ENCODE peak calls at places on chromosomes 5 and 9, in ten cellular contexts. Z, L, B, W, O, D, E, G, X and M are unnamed samples.

GRCh38 chr5:87076931-87077330 is 190.8 kb upstream of the RASA1 start:
- DNase-seq in Z (no peak), L (no peak), B (no peak), W (peak), O (peak), D (no peak), E (no peak), G (no peak), X (no peak), M (no peak)

GRCh38 chr9:35533398-35533797 is 43.5 kb downstream of the RUSC2 start:
- DNase-seq in Z (no peak), L (no peak), B (no peak), W (no peak), O (no peak), D (no peak), E (no peak), G (no peak), X (no peak), M (no peak)

GRCh38 chr5:40784027-40784653 is 14.0 kb downstream of the PRKAA1 start:
- DNase-seq in Z (no peak), L (no peak), B (no peak), W (no peak), O (no peak), D (no peak), E (no peak), G (no peak), X (no peak), M (no peak)

GRCh38 chr5:9251379-9251980 is 294.4 kb downstream of the SEMA5A start:
- DNase-seq in Z (no peak), L (no peak), B (no peak), W (peak), O (no peak), D (no peak), E (no peak), G (no peak), X (no peak), M (no peak)

GRCh38 chr9:129888085-129888808 is 53.0 kb downstream of the USP20 start:
- DNase-seq in Z (no peak), L (peak), B (no peak), W (no peak), O (no peak), D (no peak), E (peak), G (no peak), X (peak), M (no peak)

GRCh38 chr5:51386916-51387853 is 3.9 kb downstream of the ISL1 start:
- DNase-seq in Z (peak), L (no peak), B (no peak), W (no peak), O (no peak), D (no peak), E (no peak), G (no peak), X (no peak), M (no peak)

GRCh38 chr5:159415301-159415937 is 85.1 kb upstream of the IL12B start:
- DNase-seq in Z (no peak), L (no peak), B (no peak), W (no peak), O (no peak), D (no peak), E (no peak), G (no peak), X (no peak), M (no peak)

GRCh38 chr5:6085461-6085860 is 292.9 kb downstream of the MED10 start:
- DNase-seq in Z (no peak), L (no peak), B (no peak), W (no peak), O (no peak), D (no peak), E (peak), G (no peak), X (no peak), M (no peak)

GRCh38 chr9:73745598-73745997 is 593.9 kb downstream of the ANXA1 start:
- DNase-seq in Z (no peak), L (no peak), B (no peak), W (no peak), O (no peak), D (no peak), E (no peak), G (no peak), X (no peak), M (no peak)

GRCh38 chr9:73743826-73744225 is 592.2 kb downstream of the ANXA1 start:
- DNase-seq in Z (no peak), L (no peak), B (no peak), W (peak), O (no peak), D (no peak), E (no peak), G (no peak), X (no peak), M (no peak)

GRCh38 chr9:73742412-73742811 is 590.7 kb downstream of the ANXA1 start:
- DNase-seq in Z (no peak), L (no peak), B (no peak), W (no peak), O (no peak), D (no peak), E (no peak), G (no peak), X (no peak), M (no peak)

GRCh38 chr9:73738741-73739530 is 587.3 kb downstream of the ANXA1 start:
- DNase-seq in Z (no peak), L (no peak), B (no peak), W (peak), O (no peak), D (no peak), E (no peak), G (no peak), X (no peak), M (no peak)

DNA sequence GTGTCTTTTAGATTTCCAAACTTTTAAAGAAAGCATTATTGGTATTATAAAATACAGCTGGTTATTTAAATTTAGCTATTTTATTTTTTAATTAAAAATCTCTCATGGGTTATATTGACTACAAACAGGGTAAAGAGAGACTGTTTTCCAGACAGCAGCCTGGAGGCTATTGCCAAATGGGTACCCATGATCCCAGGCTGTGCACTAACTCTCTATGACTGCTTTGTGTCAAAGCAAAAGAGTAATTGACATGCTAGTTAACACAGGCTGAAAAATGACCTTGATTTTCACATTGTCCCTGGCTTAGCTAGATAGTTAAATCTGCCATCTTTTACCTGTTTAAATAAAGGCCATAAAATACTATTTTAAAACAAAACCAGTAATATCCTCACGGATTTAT is 589.7 kb downstream of the ANXA1 start:
- DNase-seq in Z (no peak), L (no peak), B (no peak), W (no peak), O (no peak), D (no peak), E (no peak), G (no peak), X (no peak), M (no peak)
- H3K4me3 ChIP-seq in Z (no peak), L (no peak), B (no peak), W (no peak), O (no peak), D (no peak), E (no peak), G (no peak), X (no peak), M (no peak)

DNA sequence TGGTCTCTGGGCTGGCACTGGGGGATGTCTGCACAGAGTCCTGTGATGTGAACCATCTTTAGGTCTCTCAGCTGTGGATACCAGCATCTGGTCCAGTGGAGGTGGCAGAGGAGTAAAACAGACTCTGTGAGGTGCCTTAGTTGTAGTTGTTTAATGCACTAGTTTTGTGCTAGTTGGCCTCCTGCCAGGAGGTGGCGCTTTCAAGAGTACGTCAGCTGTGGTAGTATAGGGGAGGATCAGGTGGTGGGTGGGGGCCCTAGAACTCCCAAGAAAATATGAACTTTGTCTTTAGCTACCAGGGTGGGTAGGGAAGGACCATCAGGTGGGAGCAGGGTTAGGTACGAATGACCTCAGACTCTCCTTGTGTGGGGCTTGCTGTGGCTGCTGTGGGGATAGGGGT is 197.1 kb downstream of the TMC1 start:
- DNase-seq in Z (no peak), L (no peak), B (no peak), W (no peak), O (no peak), D (peak), E (no peak), G (no peak), X (no peak), M (no peak)
- TF ChIP-seq CTCF in Z (peak), L (no peak), B (no peak), W (no peak), O (no peak), D (no peak), E (no peak), G (no peak), X (no peak), M (no peak)

DNA sequence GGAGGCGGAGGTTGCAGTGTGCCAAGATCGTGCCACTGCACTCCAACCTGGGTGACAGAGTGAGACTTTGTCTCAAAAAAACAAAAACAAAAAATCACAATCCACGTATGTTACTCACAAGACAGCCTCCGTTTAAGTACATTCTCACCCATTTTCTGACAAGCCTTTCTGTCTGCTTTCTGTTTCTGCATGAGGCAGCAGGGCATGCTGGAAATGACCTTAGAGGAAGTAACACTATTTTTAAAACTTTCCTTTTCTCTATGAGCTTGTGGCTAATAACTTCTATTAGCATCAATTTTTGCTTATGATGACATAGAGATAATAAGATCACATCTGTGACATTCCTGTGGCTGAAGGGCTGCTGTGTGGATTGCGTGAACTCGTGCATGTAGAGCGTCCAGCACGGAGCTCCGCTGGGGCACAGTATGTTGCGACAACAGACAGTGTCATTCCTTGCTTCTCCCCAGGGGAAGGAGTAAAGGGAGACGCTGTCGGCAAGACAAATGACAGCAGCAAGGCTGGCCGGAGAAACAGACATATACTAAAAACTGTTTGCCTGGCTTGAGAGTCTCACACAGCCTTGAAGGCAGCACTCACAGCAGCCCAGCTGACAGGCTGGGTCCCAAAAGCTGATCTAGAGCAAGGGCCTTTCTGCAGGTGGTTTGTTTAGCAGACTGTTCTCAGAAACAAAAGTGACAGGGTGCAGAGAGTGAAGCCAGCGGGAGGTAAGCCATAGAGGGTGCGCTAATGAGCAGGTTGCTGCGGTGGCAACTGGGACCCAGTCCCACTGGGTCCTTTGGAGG is 1.6 kb downstream of the BTNL3 start:
- DNase-seq in Z (no peak), L (no peak), B (no peak), W (no peak), O (peak), D (no peak), E (no peak), G (no peak), X (no peak), M (no peak)
- H3K4me3 ChIP-seq in Z (no peak), L (no peak), B (no peak), W (no peak), O (no peak), D (no peak), E (no peak), G (no peak), X (no peak), M (no peak)

GRCh38 chr5:110623875-110624274 is 102.6 kb downstream of the TMEM232 start:
- DNase-seq in Z (no peak), L (no peak), B (no peak), W (peak), O (peak), D (no peak), E (no peak), G (no peak), X (no peak), M (no peak)

GRCh38 chr5:110630350-110630749 is 96.1 kb downstream of the TMEM232 start:
- DNase-seq in Z (no peak), L (no peak), B (no peak), W (no peak), O (no peak), D (no peak), E (no peak), G (no peak), X (no peak), M (no peak)

GRCh38 chr5:110631236-110631635 is 95.2 kb downstream of the TMEM232 start:
- DNase-seq in Z (no peak), L (no peak), B (no peak), W (no peak), O (no peak), D (no peak), E (no peak), G (no peak), X (no peak), M (no peak)

GRCh38 chr5:110625376-110625999 is 101.0 kb downstream of the TMEM232 start:
- DNase-seq in Z (peak), L (no peak), B (peak), W (peak), O (no peak), D (no peak), E (peak), G (no peak), X (no peak), M (peak)
- TF ChIP-seq CTCF in Z (peak), L (peak), B (no peak), W (no peak), O (no peak), D (no peak), E (peak), G (no peak), X (peak), M (no peak)

GRCh38 chr5:150303070-150303595 is 428 bp upstream of the ARSI start:
- DNase-seq in Z (peak), L (no peak), B (no peak), W (peak), O (no peak), D (no peak), E (no peak), G (no peak), X (no peak), M (no peak)
- H3K4me3 ChIP-seq in Z (peak), L (peak), B (peak), W (peak), O (peak), D (no peak), E (no peak), G (no peak), X (peak), M (peak)

GRCh38 chr5:66757219-66757833 is 161.1 kb downstream of the MAST4 start:
- DNase-seq in Z (peak), L (no peak), B (peak), W (peak), O (peak), D (peak), E (no peak), G (no peak), X (no peak), M (no peak)
- TF ChIP-seq CTCF in Z (peak), L (peak), B (peak), W (peak), O (peak), D (peak), E (peak), G (no peak), X (no peak), M (peak)

DNA sequence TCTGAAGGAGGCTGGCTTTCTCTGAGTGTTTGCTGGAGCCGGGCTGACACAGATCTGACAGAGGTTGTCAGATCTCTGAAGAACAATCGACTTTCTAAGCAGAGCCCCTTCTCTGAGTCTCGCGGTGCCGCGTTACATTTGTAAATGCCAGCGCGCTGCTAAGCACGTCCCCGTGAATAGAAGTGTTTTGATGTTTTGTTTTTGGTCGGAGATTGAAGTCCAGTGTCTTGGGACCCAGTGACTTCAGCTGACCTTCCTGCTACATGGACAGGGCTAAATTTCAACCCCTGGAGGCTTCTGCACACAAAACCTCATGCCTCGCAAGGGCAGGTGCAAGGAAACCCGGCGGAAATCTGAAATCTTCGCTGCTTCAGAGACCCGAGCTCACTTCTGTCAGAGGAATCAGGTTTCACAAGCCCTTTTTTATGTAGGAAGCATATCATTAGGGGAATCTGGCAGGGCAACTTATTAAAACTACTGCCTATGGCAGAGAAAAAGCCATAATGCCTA is 27.2 kb downstream of the NEUROG1 start:
- DNase-seq in Z (peak), L (no peak), B (no peak), W (no peak), O (no peak), D (no peak), E (no peak), G (no peak), X (no peak), M (no peak)
- H3K4me3 ChIP-seq in Z (peak), L (no peak), B (no peak), W (no peak), O (no peak), D (no peak), E (no peak), G (no peak), X (no peak), M (no peak)

GRCh38 chr5:112691758-112692157 is 45.9 kb upstream of the APC start:
- DNase-seq in Z (peak), L (no peak), B (peak), W (no peak), O (peak), D (peak), E (peak), G (no peak), X (no peak), M (no peak)
- TF ChIP-seq CTCF in Z (peak), L (peak), B (peak), W (no peak), O (peak), D (peak), E (peak), G (no peak), X (no peak), M (peak)

DNA sequence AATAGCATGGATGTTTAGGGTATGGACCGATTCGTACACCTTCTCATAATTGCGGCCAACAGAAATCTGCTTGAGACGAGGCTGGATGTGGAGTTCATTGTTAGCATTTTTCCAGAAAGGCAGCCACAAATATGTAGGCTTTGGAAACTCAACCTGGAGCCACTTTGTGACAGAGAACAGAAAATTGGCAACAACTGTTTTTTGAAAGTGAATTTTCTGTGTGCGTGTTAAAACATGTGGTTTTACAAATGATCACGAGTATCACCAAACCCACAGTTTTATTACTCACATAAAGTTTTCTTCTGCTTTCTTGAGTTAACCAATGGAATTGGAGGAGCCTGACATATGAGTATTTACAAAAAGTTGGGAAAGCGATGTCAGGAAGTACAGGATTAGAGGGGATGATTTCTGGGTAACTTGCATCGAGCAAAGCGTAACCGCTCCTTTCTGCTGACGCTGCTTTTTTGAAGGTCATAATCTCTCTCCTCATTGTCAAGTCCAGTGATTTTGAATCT is 138.5 kb upstream of the TAF11L2 start:
- DNase-seq in Z (no peak), L (no peak), B (no peak), W (peak), O (no peak), D (no peak), E (no peak), G (no peak), X (peak), M (no peak)
- H3K4me3 ChIP-seq in Z (no peak), L (no peak), B (no peak), W (no peak), O (no peak), D (no peak), E (no peak), G (no peak), X (no peak), M (no peak)

DNA sequence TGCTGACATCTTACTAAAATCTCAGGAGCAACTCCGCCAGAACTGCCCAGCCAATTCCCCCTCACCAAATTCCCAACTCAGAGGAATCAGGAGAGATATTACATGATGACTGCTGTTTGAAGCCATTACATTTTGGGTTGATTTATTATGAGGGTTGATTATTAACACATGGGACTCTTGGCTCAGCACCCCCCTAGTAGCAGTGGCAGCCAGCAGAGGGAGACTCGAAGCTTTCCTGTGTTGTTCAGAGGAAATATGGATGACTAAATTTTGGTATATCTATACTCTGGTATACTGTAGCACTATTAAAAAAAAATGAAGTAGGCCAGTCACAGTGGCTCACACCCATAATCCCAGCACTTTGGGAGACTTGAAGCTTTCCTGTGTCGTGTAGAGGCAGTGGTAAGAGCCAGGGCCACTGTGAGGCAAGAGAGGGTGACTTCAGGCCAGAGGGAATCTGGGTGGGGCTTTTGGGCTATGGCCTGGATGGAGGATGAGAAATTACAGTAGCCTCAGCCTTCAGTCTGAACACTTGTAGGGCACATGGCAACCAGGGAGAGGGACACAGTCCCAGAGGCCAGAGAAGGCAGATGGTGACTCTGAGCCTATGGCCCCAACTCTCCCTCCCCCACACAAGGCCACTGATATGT is 111.4 kb downstream of the LHX2 start:
- DNase-seq in Z (no peak), L (no peak), B (no peak), W (no peak), O (no peak), D (peak), E (no peak), G (no peak), X (no peak), M (no peak)
- TF ChIP-seq CTCF in Z (peak), L (no peak), B (peak), W (peak), O (peak), D (peak), E (peak), G (no peak), X (no peak), M (peak)